ENCODE peak calls at places on chromosomes 12 and 14, in seven cellular contexts. One of them, this sample, is unnamed.

GRCh38 chr14:58904771-58905170 is 267.0 kb downstream of the DACT1 start:
- DNase-seq in A549: no peak
- DNase-seq in neural progenitor cell: no peak
- DNase-seq in neural crest cell: no peak
- DNase-seq in CD14-positive monocyte: no peak
- DNase-seq in thyroid gland: no peak
- DNase-seq in brain microvascular endothelial cell: no peak
- DNase-seq in this sample: no peak

GRCh38 chr14:35335388-35336092 is 43.4 kb downstream of the PSMA6 start:
- DNase-seq in neural crest cell: no peak
- DNase-seq in CD14-positive monocyte: no peak
- DNase-seq in brain microvascular endothelial cell: no peak
- DNase-seq in neural progenitor cell: no peak
- DNase-seq in thyroid gland: peak
- DNase-seq in A549: peak
- DNase-seq in this sample: peak

GRCh38 chr14:61260939-61261776 is 20.0 kb downstream of the TMEM30B start:
- DNase-seq in CD14-positive monocyte: no peak
- DNase-seq in thyroid gland: no peak
- DNase-seq in A549: no peak
- DNase-seq in neural crest cell: no peak
- DNase-seq in brain microvascular endothelial cell: peak
- DNase-seq in neural progenitor cell: no peak
- DNase-seq in this sample: no peak

GRCh38 chr14:76924363-76925151 is 98.3 kb downstream of the LRRC74A start:
- DNase-seq in neural progenitor cell: peak
- DNase-seq in A549: no peak
- DNase-seq in brain microvascular endothelial cell: peak
- DNase-seq in neural crest cell: no peak
- DNase-seq in thyroid gland: peak
- DNase-seq in CD14-positive monocyte: no peak
- DNase-seq in this sample: no peak

GRCh38 chr12:96294831-96295230 is 100.7 kb downstream of the ELK3 start:
- DNase-seq in neural progenitor cell: no peak
- DNase-seq in A549: no peak
- DNase-seq in thyroid gland: no peak
- DNase-seq in brain microvascular endothelial cell: no peak
- DNase-seq in CD14-positive monocyte: no peak
- DNase-seq in neural crest cell: no peak
- DNase-seq in this sample: no peak

GRCh38 chr12:28998662-28999120 is 150.4 kb upstream of the FAR2 start:
- DNase-seq in neural crest cell: no peak
- DNase-seq in CD14-positive monocyte: no peak
- DNase-seq in brain microvascular endothelial cell: peak
- DNase-seq in A549: peak
- DNase-seq in thyroid gland: peak
- DNase-seq in neural progenitor cell: peak
- DNase-seq in this sample: no peak

GRCh38 chr12:106978035-106978800 is 8.7 kb downstream of the MTERF2 start:
- DNase-seq in brain microvascular endothelial cell: no peak
- DNase-seq in neural crest cell: no peak
- DNase-seq in thyroid gland: peak
- DNase-seq in CD14-positive monocyte: no peak
- DNase-seq in A549: no peak
- DNase-seq in neural progenitor cell: no peak
- DNase-seq in this sample: peak

GRCh38 chr12:4435537-4435936 is 10.1 kb downstream of the FGF6 start:
- DNase-seq in brain microvascular endothelial cell: no peak
- DNase-seq in neural crest cell: no peak
- DNase-seq in neural progenitor cell: no peak
- DNase-seq in CD14-positive monocyte: no peak
- DNase-seq in A549: no peak
- DNase-seq in thyroid gland: no peak
- DNase-seq in this sample: no peak

GRCh38 chr12:4288296-4289019 is 14.9 kb downstream of the CCND2 start:
- DNase-seq in neural progenitor cell: no peak
- DNase-seq in A549: no peak
- DNase-seq in neural crest cell: no peak
- DNase-seq in brain microvascular endothelial cell: no peak
- DNase-seq in CD14-positive monocyte: peak
- DNase-seq in thyroid gland: no peak
- DNase-seq in this sample: peak

GRCh38 chr12:120625557-120626419 is 14.6 kb upstream of the CABP1 start:
- DNase-seq in thyroid gland: peak
- DNase-seq in neural progenitor cell: peak
- DNase-seq in CD14-positive monocyte: no peak
- DNase-seq in brain microvascular endothelial cell: no peak
- DNase-seq in A549: peak
- DNase-seq in neural crest cell: no peak
- DNase-seq in this sample: no peak
- TF ChIP-seq CTCF in thyroid gland: no peak
- TF ChIP-seq CTCF in neural progenitor cell: peak
- TF ChIP-seq CTCF in CD14-positive monocyte: no peak
- TF ChIP-seq CTCF in brain microvascular endothelial cell: peak
- TF ChIP-seq CTCF in A549: peak
- TF ChIP-seq CTCF in neural crest cell: peak
- TF ChIP-seq CTCF in this sample: no peak

GRCh38 chr14:93960108-93960475 is 16.3 kb downstream of the ASB2 start:
- DNase-seq in CD14-positive monocyte: no peak
- DNase-seq in brain microvascular endothelial cell: no peak
- DNase-seq in neural progenitor cell: no peak
- DNase-seq in A549: no peak
- DNase-seq in thyroid gland: no peak
- DNase-seq in neural crest cell: no peak
- DNase-seq in this sample: no peak
- TF ChIP-seq CTCF in CD14-positive monocyte: no peak
- TF ChIP-seq CTCF in brain microvascular endothelial cell: no peak
- TF ChIP-seq CTCF in neural progenitor cell: no peak
- TF ChIP-seq CTCF in A549: no peak
- TF ChIP-seq CTCF in thyroid gland: no peak
- TF ChIP-seq CTCF in neural crest cell: no peak
- TF ChIP-seq CTCF in this sample: no peak

GRCh38 chr12:109915171-109916040 is 15.3 kb downstream of the TCHP start:
- DNase-seq in brain microvascular endothelial cell: no peak
- DNase-seq in CD14-positive monocyte: no peak
- DNase-seq in neural progenitor cell: no peak
- DNase-seq in A549: no peak
- DNase-seq in neural crest cell: no peak
- DNase-seq in thyroid gland: no peak
- DNase-seq in this sample: no peak
- TF ChIP-seq CTCF in brain microvascular endothelial cell: no peak
- TF ChIP-seq CTCF in CD14-positive monocyte: no peak
- TF ChIP-seq CTCF in neural progenitor cell: no peak
- TF ChIP-seq CTCF in A549: no peak
- TF ChIP-seq CTCF in neural crest cell: no peak
- TF ChIP-seq CTCF in thyroid gland: no peak
- TF ChIP-seq CTCF in this sample: no peak

DNA sequence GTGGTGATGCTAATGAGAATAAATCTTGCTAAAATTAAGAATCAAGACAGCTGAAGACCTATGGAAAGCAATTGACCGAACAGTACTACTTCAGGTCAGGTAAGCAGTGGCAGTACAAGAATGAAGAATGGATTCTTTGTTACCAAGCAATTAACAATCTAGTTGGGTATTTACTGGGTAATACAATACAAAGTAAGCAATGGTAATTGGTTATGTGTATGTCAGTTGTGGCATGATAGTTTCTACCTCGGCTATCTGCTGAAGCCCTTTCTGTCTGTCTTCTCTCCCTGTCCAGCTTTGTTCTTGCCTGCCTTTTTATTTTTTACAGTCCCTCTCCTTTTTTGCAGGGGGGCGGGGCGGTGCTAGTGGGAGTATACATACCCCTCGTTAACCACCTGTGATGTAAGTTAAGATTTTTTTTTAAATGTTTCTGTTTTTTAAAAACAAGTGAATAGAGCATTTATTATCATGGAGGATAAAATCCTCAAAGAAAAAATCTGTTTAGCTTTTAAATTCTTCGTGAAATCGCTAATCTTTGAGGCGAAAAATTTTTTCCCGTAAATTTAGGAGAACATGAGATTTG is 75.9 kb downstream of the RCOR1 start:
- DNase-seq in thyroid gland: no peak
- DNase-seq in A549: no peak
- DNase-seq in CD14-positive monocyte: no peak
- DNase-seq in neural crest cell: no peak
- DNase-seq in neural progenitor cell: no peak
- DNase-seq in brain microvascular endothelial cell: no peak
- DNase-seq in this sample: no peak
- TF ChIP-seq CTCF in thyroid gland: no peak
- TF ChIP-seq CTCF in A549: no peak
- TF ChIP-seq CTCF in CD14-positive monocyte: no peak
- TF ChIP-seq CTCF in neural crest cell: no peak
- TF ChIP-seq CTCF in neural progenitor cell: no peak
- TF ChIP-seq CTCF in brain microvascular endothelial cell: no peak
- TF ChIP-seq CTCF in this sample: no peak

DNA sequence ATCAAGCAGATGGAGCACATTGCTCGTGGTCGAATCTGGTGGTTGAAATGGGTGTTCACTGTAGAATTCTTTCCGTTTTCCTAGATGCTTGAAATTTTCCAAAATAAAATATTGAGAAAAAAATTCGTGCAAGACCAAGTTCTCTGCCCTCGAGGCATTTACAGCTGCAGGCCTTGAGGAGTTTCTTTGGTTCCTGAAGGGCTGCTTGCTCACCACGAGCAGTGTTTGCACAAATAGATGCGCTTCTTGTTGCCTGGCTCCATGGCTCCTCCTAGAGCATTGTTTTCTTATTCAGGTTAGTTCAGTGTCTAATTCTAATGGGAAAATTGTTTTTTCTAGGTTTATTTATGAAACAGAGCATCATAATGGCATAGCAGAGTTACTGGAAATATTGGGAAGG is 74.5 kb upstream of the DYNC1H1 start:
- DNase-seq in neural progenitor cell: no peak
- DNase-seq in brain microvascular endothelial cell: no peak
- DNase-seq in A549: no peak
- DNase-seq in thyroid gland: no peak
- DNase-seq in CD14-positive monocyte: no peak
- DNase-seq in neural crest cell: no peak
- DNase-seq in this sample: no peak
- TF ChIP-seq CTCF in neural progenitor cell: no peak
- TF ChIP-seq CTCF in brain microvascular endothelial cell: peak
- TF ChIP-seq CTCF in A549: no peak
- TF ChIP-seq CTCF in thyroid gland: no peak
- TF ChIP-seq CTCF in CD14-positive monocyte: no peak
- TF ChIP-seq CTCF in neural crest cell: no peak
- TF ChIP-seq CTCF in this sample: no peak

GRCh38 chr12:52975204-52975603 is 26.3 kb downstream of the KRT18 start:
- DNase-seq in brain microvascular endothelial cell: peak
- DNase-seq in neural crest cell: no peak
- DNase-seq in thyroid gland: no peak
- DNase-seq in CD14-positive monocyte: no peak
- DNase-seq in A549: no peak
- DNase-seq in neural progenitor cell: no peak
- DNase-seq in this sample: no peak

GRCh38 chr12:52975820-52976573 is 27.1 kb downstream of the KRT18 start:
- DNase-seq in neural progenitor cell: peak
- DNase-seq in neural crest cell: no peak
- DNase-seq in A549: no peak
- DNase-seq in brain microvascular endothelial cell: peak
- DNase-seq in CD14-positive monocyte: no peak
- DNase-seq in thyroid gland: peak
- DNase-seq in this sample: peak

GRCh38 chr12:52980096-52980694 is 26.1 kb upstream of the EIF4B start:
- DNase-seq in neural crest cell: no peak
- DNase-seq in neural progenitor cell: no peak
- DNase-seq in CD14-positive monocyte: no peak
- DNase-seq in thyroid gland: no peak
- DNase-seq in brain microvascular endothelial cell: no peak
- DNase-seq in A549: no peak
- DNase-seq in this sample: no peak

GRCh38 chr12:52977195-52977594 is 28.3 kb downstream of the KRT18 start:
- DNase-seq in brain microvascular endothelial cell: no peak
- DNase-seq in neural progenitor cell: no peak
- DNase-seq in thyroid gland: no peak
- DNase-seq in CD14-positive monocyte: no peak
- DNase-seq in neural crest cell: no peak
- DNase-seq in A549: no peak
- DNase-seq in this sample: no peak

GRCh38 chr12:52976574-52977071 is 27.7 kb downstream of the KRT18 start:
- DNase-seq in A549: no peak
- DNase-seq in CD14-positive monocyte: no peak
- DNase-seq in neural crest cell: no peak
- DNase-seq in neural progenitor cell: peak
- DNase-seq in thyroid gland: no peak
- DNase-seq in brain microvascular endothelial cell: peak
- DNase-seq in this sample: no peak
- TF ChIP-seq CTCF in A549: peak
- TF ChIP-seq CTCF in CD14-positive monocyte: no peak
- TF ChIP-seq CTCF in neural crest cell: no peak
- TF ChIP-seq CTCF in neural progenitor cell: peak
- TF ChIP-seq CTCF in thyroid gland: no peak
- TF ChIP-seq CTCF in brain microvascular endothelial cell: no peak
- TF ChIP-seq CTCF in this sample: no peak

DNA sequence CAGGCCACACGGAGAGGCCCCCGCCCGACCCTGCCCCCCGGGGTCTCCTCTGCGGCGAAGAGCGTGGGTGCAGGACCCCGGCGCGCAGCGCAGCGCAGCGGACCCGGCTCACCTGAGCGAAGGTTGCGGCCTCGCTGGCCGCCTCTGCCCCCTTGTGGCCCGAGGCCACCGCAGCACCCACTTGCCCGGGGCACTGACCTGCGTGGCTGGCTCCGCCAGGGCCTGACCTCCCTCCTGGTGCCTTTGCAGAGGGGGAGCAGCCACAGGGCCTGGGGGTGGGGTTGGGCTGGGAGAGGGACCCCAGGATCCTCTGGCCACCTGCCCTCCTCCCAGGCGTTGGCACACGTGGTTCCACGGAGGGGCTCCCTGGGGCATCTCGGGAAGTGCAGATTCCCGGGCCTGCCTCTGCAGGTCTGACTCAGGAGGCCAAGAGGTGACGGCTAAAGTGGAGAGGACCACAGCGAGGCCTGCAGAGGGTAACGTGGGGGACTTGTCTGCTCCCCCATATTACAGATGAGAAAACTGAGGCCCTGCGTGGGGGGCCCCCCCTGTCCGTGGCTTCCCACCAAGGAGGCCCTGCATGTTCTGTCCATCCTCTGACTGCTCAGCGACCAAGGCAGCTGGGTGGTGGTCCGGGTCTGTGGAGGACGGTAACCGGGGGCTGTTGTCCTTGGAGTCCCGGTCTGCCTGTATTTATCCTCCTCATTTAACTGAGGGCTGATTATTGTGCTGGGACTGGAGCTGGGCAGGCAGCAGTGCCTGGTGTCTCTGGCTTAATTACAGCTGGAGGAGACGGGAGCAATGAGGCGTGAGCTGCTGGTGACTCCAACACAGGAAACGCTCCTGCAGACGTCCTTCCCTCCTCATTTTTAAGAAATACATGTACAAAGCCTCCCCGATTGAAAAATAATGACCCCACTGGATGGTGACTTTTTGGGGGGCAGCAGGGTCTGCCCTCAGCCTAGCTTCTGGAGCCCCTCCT is 67.9 kb upstream of the BEGAIN start:
- DNase-seq in neural crest cell: peak
- DNase-seq in A549: peak
- DNase-seq in brain microvascular endothelial cell: no peak
- DNase-seq in CD14-positive monocyte: no peak
- DNase-seq in neural progenitor cell: peak
- DNase-seq in thyroid gland: peak
- DNase-seq in this sample: peak
- TF ChIP-seq CTCF in neural crest cell: peak
- TF ChIP-seq CTCF in A549: peak
- TF ChIP-seq CTCF in brain microvascular endothelial cell: peak
- TF ChIP-seq CTCF in CD14-positive monocyte: peak
- TF ChIP-seq CTCF in neural progenitor cell: peak
- TF ChIP-seq CTCF in thyroid gland: peak
- TF ChIP-seq CTCF in this sample: peak

GRCh38 chr12:60494249-60494648 is 898.4 kb downstream of the SLC16A7 start:
- DNase-seq in neural crest cell: no peak
- DNase-seq in thyroid gland: no peak
- DNase-seq in A549: peak
- DNase-seq in neural progenitor cell: peak
- DNase-seq in brain microvascular endothelial cell: peak
- DNase-seq in CD14-positive monocyte: no peak
- DNase-seq in this sample: no peak
- TF ChIP-seq CTCF in neural crest cell: peak
- TF ChIP-seq CTCF in thyroid gland: peak
- TF ChIP-seq CTCF in A549: peak
- TF ChIP-seq CTCF in neural progenitor cell: peak
- TF ChIP-seq CTCF in brain microvascular endothelial cell: peak
- TF ChIP-seq CTCF in CD14-positive monocyte: peak
- TF ChIP-seq CTCF in this sample: no peak

This sample was measured in mucosa of descending colon.